ENCODE peak calls at places on chromosomes 1 and 21, in nine cellular contexts. F, R, X, V, M, E, T, N and D are unnamed samples.

GRCh38 chr1:79041666-79042065 is 35.1 kb upstream of the ADGRL4 start:
- DNase-seq in X (no peak), F (no peak), N (peak; percentile 16), E (no peak), R (no peak), M (no peak), V (no peak), T (no peak), D (no peak)

GRCh38 chr21:29258626-29259335 is 39.9 kb upstream of the BACH1 start:
- DNase-seq in N (peak; percentile 92), X (no peak), R (no peak), F (no peak), T (no peak), V (peak; percentile 74), M (no peak), E (no peak), D (no peak)

GRCh38 chr1:231778009-231778719 is 151.6 kb downstream of the DISC1 start:
- DNase-seq in E (peak; percentile 35), F (no peak), R (no peak), N (peak; percentile 52), X (no peak), V (peak; percentile 7), T (no peak), M (peak; percentile 43), D (peak; percentile 91)

GRCh38 chr1:56409112-56409691 is 170.2 kb downstream of the PLPP3 start:
- DNase-seq in N (no peak), M (no peak), F (no peak), V (no peak), X (peak; percentile 19), T (no peak), R (no peak), E (peak; percentile 44), D (no peak)

GRCh38 chr1:25643962-25644361 is 27.4 kb downstream of the MAN1C1 start:
- DNase-seq in F (no peak), R (no peak), X (no peak), N (no peak), M (no peak), V (no peak), E (no peak), T (no peak), D (no peak)

GRCh38 chr1:246151796-246152434 is 355.2 kb downstream of the SMYD3 start:
- DNase-seq in T (peak; percentile 37), E (no peak), V (no peak), N (no peak), M (peak; percentile 81), X (no peak), R (no peak), F (no peak), D (no peak)

GRCh38 chr1:54220004-54220811 is 20.2 kb downstream of the MRPL37 start:
- DNase-seq in X (no peak), E (no peak), N (peak; percentile 66), R (no peak), T (no peak), M (no peak), V (no peak), F (peak; percentile 92), D (peak; percentile 52)

GRCh38 chr1:53634571-53634979 is 104.4 kb downstream of the GLIS1 start:
- DNase-seq in N (no peak), R (no peak), F (no peak), E (no peak), V (no peak), T (no peak), M (no peak), X (no peak), D (no peak)

GRCh38 chr1:100868364-100868995 is 26.2 kb downstream of the EXTL2 start:
- DNase-seq in R (no peak), E (no peak), F (no peak), N (peak; percentile 78), T (peak; percentile 39), V (peak; percentile 21), X (no peak), M (peak; percentile 52), D (no peak)

GRCh38 chr1:76998582-76999189 is 131.4 kb downstream of the ST6GALNAC5 start:
- DNase-seq in R (no peak), F (no peak), M (no peak), V (peak; percentile 84), N (peak; percentile 67), X (no peak), E (no peak), T (no peak), D (no peak)

GRCh38 chr1:34166191-34167090 is 1.4 kb upstream of the CSMD2 start:
- DNase-seq in T (peak; percentile 75), R (no peak), E (no peak), N (no peak), M (no peak), V (no peak), X (no peak), F (no peak), D (peak; percentile 70)

GRCh38 chr1:64282353-64282752 is 78.9 kb downstream of the UBE2U start:
- DNase-seq in X (no peak), V (no peak), E (no peak), F (no peak), N (no peak), T (peak; percentile 23), M (peak; percentile 30), R (no peak), D (no peak)

GRCh38 chr1:161037661-161038522 is 872 bp downstream of the TSTD1 start:
- DNase-seq in X (no peak), M (no peak), V (no peak), F (no peak), R (no peak), N (no peak), T (peak; percentile 68), E (peak; percentile 56), D (no peak)

GRCh38 chr1:179872558-179872957 is 5.0 kb downstream of the TOR1AIP2 start:
- DNase-seq in R (no peak), F (no peak), N (no peak), X (no peak), T (no peak), M (no peak), V (no peak), E (no peak), D (no peak)

GRCh38 chr21:34844924-34845238 is 176.1 kb downstream of the CLIC6 start:
- DNase-seq in T (no peak), M (peak; percentile 76), F (no peak), N (no peak), X (no peak), E (no peak), R (no peak), V (no peak), D (no peak)

GRCh38 chr1:14668448-14669029 is 70.1 kb downstream of the KAZN start:
- DNase-seq in M (peak; percentile 27), T (no peak), X (no peak), N (no peak), F (no peak), E (no peak), R (no peak), V (no peak), D (no peak)

GRCh38 chr1:10803971-10804820 is 7.8 kb upstream of the CASZ1 start:
- DNase-seq in V (no peak), T (no peak), E (peak; percentile 70), F (no peak), M (peak; percentile 98), X (no peak), N (no peak), R (no peak), D (no peak)

GRCh38 chr1:67724928-67725560 is 40.0 kb downstream of the GADD45A start:
- DNase-seq in E (no peak), M (no peak), T (no peak), X (no peak), N (peak; percentile 97), F (peak; percentile 66), R (no peak), V (no peak), D (no peak)

GRCh38 chr1:41319803-41320711 is 41.2 kb upstream of the FOXO6 start:
- DNase-seq in V (no peak), R (no peak), F (peak; percentile 79), M (no peak), E (no peak), N (no peak), T (no peak), X (no peak), D (no peak)

GRCh38 chr21:37565530-37566223 is 199.1 kb downstream of the DYRK1A start:
- DNase-seq in E (no peak), M (peak; percentile 22), N (peak; percentile 56), V (no peak), X (no peak), F (no peak), T (no peak), R (no peak), D (no peak)

GRCh38 chr1:6385673-6386191 is 7.8 kb downstream of the ACOT7 start:
- DNase-seq in N (peak; percentile 72), T (peak; percentile 84), X (no peak), E (peak; percentile 61), F (no peak), M (peak; percentile 97), R (no peak), V (peak; percentile 11), D (peak; percentile 98)

GRCh38 chr1:109490029-109490933 is 3.6 kb upstream of the CYB561D1 start:
- DNase-seq in T (peak; percentile 73), M (peak; percentile 41), E (peak; percentile 68), N (peak; percentile 77), X (peak; percentile 63), R (peak; percentile 78), V (no peak), F (no peak), D (peak; percentile 88)

GRCh38 chr1:180275726-180276125 is 45.7 kb downstream of the LHX4 start:
- DNase-seq in R (no peak), E (peak; percentile 9), V (no peak), T (no peak), X (no peak), F (no peak), N (no peak), M (no peak), D (no peak)